ENCODE peak calls at places on chromosomes 4 and X, in eight cellular contexts. Z is Right ventricle myocardium superior; Q is CD4-positive, alpha-beta memory T cell; J is EL; E is upper lobe of right lung; T is choroid plexus epithelial cell; F is IMR-90; Y is Daoy. A is an unnamed sample.

GRCh38 chrX:24955372-24955771 is 60.4 kb downstream of the ARX start:
- DNase-seq in T (no peak), Y (no peak), Z (no peak), J (no peak), Q (no peak), E (no peak), F (no peak), A (no peak)

GRCh38 chr4:153748378-153748777 is 11.4 kb downstream of the RNF175 start:
- DNase-seq in Q (no peak), Y (peak; percentile 61), T (peak; percentile 85), J (peak; percentile 59), Z (no peak), F (peak; percentile 38), E (no peak), A (peak; percentile 65)

GRCh38 chr4:139956436-139957107 is 197.4 kb downstream of the MAML3 start:
- DNase-seq in T (no peak), E (no peak), Q (no peak), Z (no peak), J (no peak), Y (no peak), F (no peak), A (no peak)

GRCh38 chrX:15946783-15947550 is 92.4 kb upstream of the AP1S2 start:
- DNase-seq in Y (peak; percentile 82), J (peak; percentile 90), Q (no peak), T (peak; percentile 63), Z (no peak), E (no peak), F (peak; percentile 86), A (peak; percentile 79)

GRCh38 chr4:37666625-37667071 is 19.5 kb downstream of the RELL1 start:
- DNase-seq in Q (no peak), J (peak; percentile 91), E (no peak), Y (peak; percentile 91), F (peak; percentile 95), Z (no peak), T (peak; percentile 88), A (peak; percentile 58)

GRCh38 chr4:164307262-164307661 is 446.7 kb upstream of the SMIM31 start:
- DNase-seq in Y (no peak), E (no peak), J (no peak), Z (no peak), F (no peak), T (no peak), Q (no peak), A (no peak)

GRCh38 chrX:29407357-29407756 is 808.0 kb upstream of the MAGEB2 start:
- DNase-seq in F (no peak), J (no peak), Z (no peak), Q (no peak), Y (no peak), E (no peak), T (no peak), A (no peak)

GRCh38 chr4:40194602-40195161 is 2.1 kb upstream of the RHOH start:
- DNase-seq in J (peak; percentile 21), Z (no peak), Q (peak; percentile 73), E (no peak), Y (peak; percentile 15), F (peak; percentile 45), T (peak; percentile 88), A (no peak)

GRCh38 chr4:86117781-86118302 is 242.0 kb downstream of the MAPK10 start:
- DNase-seq in F (peak; percentile 84), E (no peak), Z (no peak), J (peak; percentile 47), Y (no peak), T (peak; percentile 72), Q (no peak), A (peak; percentile 85)

GRCh38 chrX:69237228-69237627 is 72.0 kb upstream of the PJA1 start:
- DNase-seq in E (no peak), Z (no peak), Q (no peak), J (no peak), T (no peak), Y (no peak), F (no peak), A (peak; percentile 73)

GRCh38 chr4:9781343-9782135 is at the start of gene DRD5:
- DNase-seq in E (no peak), Q (no peak), T (no peak), J (no peak), Z (no peak), F (no peak), Y (no peak), A (no peak)

GRCh38 chrX:123184858-123185251 is 777 bp downstream of the GRIA3 start:
- DNase-seq in Z (no peak), F (no peak), E (no peak), Y (no peak), J (peak; percentile 33), T (no peak), Q (no peak), A (peak; percentile 48)

A was measured in MG63.